ENCODE peak calls at places on chromosomes 12 and 14, in eight cellular contexts. A, H, S, K, B, I, N and M are unnamed samples.

GRCh38 chr12:99043319-99043914 is 398.3 kb downstream of the APAF1 start:
- DNase-seq in K (peak; percentile 71), A (peak; percentile 69), I (peak; percentile 61), N (no peak), S (peak; percentile 40), B (no peak), H (peak; percentile 35), M (peak; percentile 53)

GRCh38 chr12:96294831-96295230 is 100.7 kb downstream of the ELK3 start:
- DNase-seq in I (no peak), K (no peak), A (no peak), H (peak; percentile 74), B (no peak), S (no peak), N (no peak), M (no peak)

GRCh38 chr12:65546528-65546927 is 268.0 kb downstream of the MSRB3 start:
- DNase-seq in S (no peak), B (no peak), H (no peak), K (no peak), N (no peak), A (no peak), I (no peak), M (no peak)

GRCh38 chr12:30753761-30754382 is 879 bp downstream of the CAPRIN2 start:
- DNase-seq in K (no peak), A (peak; percentile 62), H (peak; percentile 41), I (no peak), N (no peak), B (no peak), S (no peak), M (no peak)

GRCh38 chr14:65632487-65632886 is 220.0 kb downstream of the FUT8 start:
- DNase-seq in I (no peak), S (no peak), A (no peak), B (no peak), N (no peak), H (no peak), K (no peak), M (no peak)

GRCh38 chr12:97386133-97386581 is 76.4 kb upstream of the RMST start:
- DNase-seq in H (peak; percentile 71), A (no peak), B (no peak), S (no peak), K (no peak), I (no peak), N (no peak), M (peak; percentile 40)

GRCh38 chr12:117363953-117364486 is 2.6 kb upstream of the NOS1 start:
- DNase-seq in A (no peak), I (no peak), N (no peak), S (no peak), B (no peak), K (no peak), H (no peak), M (no peak)

GRCh38 chr12:68977335-68977734 is 44.4 kb upstream of the CPM start:
- DNase-seq in S (no peak), B (no peak), K (no peak), H (no peak), N (no peak), A (no peak), I (no peak), M (no peak)

GRCh38 chr12:84922721-84923120 is 10.1 kb upstream of the SLC6A15 start:
- DNase-seq in S (no peak), A (peak; percentile 46), K (no peak), I (no peak), N (no peak), H (no peak), B (no peak), M (no peak)

GRCh38 chr14:68444449-68445168 is 348.3 kb downstream of the ZFP36L1 start:
- DNase-seq in K (no peak), I (peak; percentile 69), H (peak; percentile 74), N (no peak), A (peak; percentile 59), S (no peak), B (no peak), M (no peak)

GRCh38 chr14:33401326-33401725 is 462.6 kb downstream of the NPAS3 start:
- DNase-seq in K (no peak), N (no peak), H (peak; percentile 10), I (no peak), B (no peak), A (peak; percentile 7), S (no peak), M (no peak)

GRCh38 chr12:13293086-13293485 is 96.6 kb downstream of the EMP1 start:
- DNase-seq in K (no peak), A (peak; percentile 26), I (no peak), N (no peak), B (no peak), S (no peak), H (no peak), M (no peak)

GRCh38 chr14:22952418-22952817 is 4.5 kb downstream of the HAUS4 start:
- DNase-seq in A (no peak), B (no peak), S (no peak), H (no peak), I (no peak), K (no peak), N (no peak), M (no peak)

GRCh38 chr12:100845095-100845494 is 50.5 kb downstream of the ANO4 start:
- DNase-seq in A (peak; percentile 27), H (peak; percentile 10), S (no peak), K (no peak), N (no peak), B (no peak), I (no peak), M (no peak)

GRCh38 chr14:85534435-85534834 is 4.5 kb downstream of the FLRT2 start:
- DNase-seq in H (no peak), K (peak; percentile 20), I (no peak), B (no peak), A (peak; percentile 58), S (no peak), N (no peak), M (no peak)

GRCh38 chr12:51974646-51975045 is 23.1 kb downstream of the ACVR1B start:
- DNase-seq in K (no peak), B (no peak), N (no peak), A (peak; percentile 49), H (no peak), I (no peak), S (no peak), M (no peak)

GRCh38 chr12:674272-674781 is 11.1 kb upstream of the NINJ2 start:
- DNase-seq in A (peak; percentile 17), K (no peak), B (peak; percentile 58), H (no peak), I (no peak), S (no peak), N (no peak), M (no peak)

GRCh38 chr12:67025543-67026114 is 243.5 kb upstream of the CAND1 start:
- DNase-seq in K (peak; percentile 54), A (peak; percentile 15), N (no peak), S (peak; percentile 30), H (no peak), I (peak; percentile 35), B (no peak), M (peak; percentile 47)

GRCh38 chr12:91924827-91925226 is 220.8 kb downstream of the BTG1 start:
- DNase-seq in H (no peak), A (no peak), N (no peak), S (no peak), B (no peak), K (no peak), I (no peak), M (no peak)

GRCh38 chr14:21383848-21384493 is at the start of gene SUPT16H:
- DNase-seq in S (peak; percentile 83), H (peak; percentile 89), K (peak; percentile 94), N (peak; percentile 87), I (peak; percentile 95), A (peak; percentile 99), B (peak; percentile 87), M (peak; percentile 97)
- H3K36me3 ChIP-seq in S (peaks cover 4% of the 10 kb centered on the region), H (no peaks in the 10 kb centered on the region), K (peaks cover 82% of the 10 kb centered on the region), N (peaks cover 39% of the 10 kb centered on the region), I (peaks cover 12% of the 10 kb centered on the region), A (peaks cover 22% of the 10 kb centered on the region), B (peaks cover 6% of the 10 kb centered on the region), M (peaks cover 4% of the 10 kb centered on the region)

GRCh38 chr14:74826574-74826973 is 49.4 kb downstream of the PROX2 start:
- DNase-seq in A (no peak), K (no peak), I (no peak), N (no peak), S (no peak), B (no peak), H (no peak), M (no peak)
- H3K4me3 ChIP-seq in A (no peak overlapping the region), K (no peak overlapping the region), I (no peak overlapping the region), N (no peak overlapping the region), S (no peak overlapping the region), B (no peak overlapping the region), H (no peak overlapping the region), M (no peak overlapping the region)

DNA sequence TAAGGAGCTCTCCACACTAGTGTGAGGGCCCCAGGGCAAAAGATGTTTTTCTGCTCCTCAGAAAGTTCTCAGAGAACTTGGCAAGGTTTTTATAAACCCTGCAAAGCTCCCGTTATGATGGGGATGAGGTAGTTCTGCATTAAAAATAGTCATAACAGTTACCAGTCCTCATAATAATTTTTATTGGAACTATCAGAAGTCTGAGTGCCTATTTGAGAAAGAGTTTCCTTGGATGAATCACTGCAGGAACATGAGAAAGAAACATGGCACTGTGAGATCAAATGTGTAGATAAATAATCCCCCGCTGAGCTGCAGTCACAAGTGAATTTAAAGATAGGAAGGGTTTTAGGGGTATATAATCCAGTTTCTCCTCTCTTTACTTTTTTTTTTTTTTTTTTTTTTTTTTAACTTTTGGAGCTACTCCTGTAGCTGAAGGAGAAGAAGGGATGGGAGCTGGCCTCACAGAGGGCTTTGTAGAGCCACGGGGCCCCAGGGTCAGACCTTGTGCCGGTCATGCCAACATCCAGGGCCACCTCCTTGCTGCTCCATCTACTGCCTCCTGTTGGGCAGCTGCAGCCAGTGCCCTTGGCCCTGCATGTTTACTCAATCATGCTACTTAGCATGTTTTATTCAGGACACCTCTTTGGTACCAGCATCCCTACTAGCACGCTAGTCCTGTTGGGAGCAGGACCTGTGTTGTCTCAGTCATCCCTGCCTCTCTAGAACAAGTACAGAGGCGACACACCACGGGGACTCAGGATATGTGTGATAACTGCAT is 39.5 kb downstream of the EVL start:
- DNase-seq in N (no peak), B (no peak), A (peak; percentile 52), H (peak; percentile 46), S (no peak), K (no peak), I (no peak), M (no peak)
- H3K4me1 ChIP-seq in N (peaks cover 62% of the 10 kb centered on the region), B (peaks cover 85% of the 10 kb centered on the region), A (peaks cover 27% of the 10 kb centered on the region), H (peaks cover 20% of the 10 kb centered on the region), S (no peaks in the 10 kb centered on the region), K (no peaks in the 10 kb centered on the region), I (peaks cover 67% of the 10 kb centered on the region), M (no peaks in the 10 kb centered on the region)

GRCh38 chr12:103637429-103637828 is 50.4 kb downstream of the STAB2 start:
- DNase-seq in H (no peak), K (no peak), N (no peak), I (no peak), A (no peak), S (no peak), B (no peak), M (no peak)

GRCh38 chr12:103632554-103633216 is 45.6 kb downstream of the STAB2 start:
- DNase-seq in A (peak; percentile 70), K (peak; percentile 58), S (peak; percentile 73), H (peak; percentile 2), I (peak; percentile 78), B (no peak), N (no peak), M (peak; percentile 80)

GRCh38 chr12:103639983-103640382 is 52.9 kb downstream of the STAB2 start:
- DNase-seq in B (no peak), N (no peak), K (no peak), H (no peak), S (no peak), A (no peak), I (no peak), M (no peak)

GRCh38 chr12:103634732-103635131 is 47.7 kb downstream of the STAB2 start:
- DNase-seq in N (no peak), A (no peak), I (no peak), H (no peak), K (no peak), S (no peak), B (no peak), M (no peak)

GRCh38 chr12:103635419-103635818 is 48.3 kb downstream of the STAB2 start:
- DNase-seq in N (no peak), I (no peak), K (no peak), A (no peak), S (no peak), B (no peak), H (no peak), M (no peak)
- H3K36me3 ChIP-seq in N (no peaks in the 10 kb centered on the region), I (no peaks in the 10 kb centered on the region), K (no peaks in the 10 kb centered on the region), A (no peaks in the 10 kb centered on the region), S (no peaks in the 10 kb centered on the region), B (no peaks in the 10 kb centered on the region), H (no peaks in the 10 kb centered on the region), M (no peaks in the 10 kb centered on the region)